ENCODE peak calls at places on chromosomes 6 and 20, in six cellular contexts. L, J, U, F, K and V are unnamed samples.

GRCh38 chr6:125140808-125141207 is 12.8 kb upstream of the TPD52L1 start:
- DNase-seq in L (no peak), J (no peak), U (no peak), F (no peak), K (no peak), V (no peak)

GRCh38 chr6:41578714-41579610 is 32.8 kb downstream of the FOXP4 start:
- DNase-seq in L (peak), J (no peak), U (peak), F (peak), K (no peak), V (no peak)

GRCh38 chr6:2381872-2382661 is 136.7 kb upstream of the GMDS start:
- DNase-seq in L (no peak), J (no peak), U (no peak), F (no peak), K (no peak), V (no peak)

GRCh38 chr20:10672579-10673127 is 1.1 kb downstream of the JAG1 start:
- DNase-seq in L (peak), J (peak), U (peak), F (peak), K (no peak), V (peak)

GRCh38 chr6:54335871-54336270 is 27.6 kb downstream of the TINAG start:
- DNase-seq in L (peak), J (peak), U (no peak), F (no peak), K (no peak), V (no peak)

GRCh38 chr20:37341632-37342031 is 4.3 kb upstream of the SRC start:
- DNase-seq in L (no peak), J (no peak), U (no peak), F (no peak), K (no peak), V (no peak)

GRCh38 chr6:33709605-33710295 is 1.8 kb downstream of the UQCC2 start:
- DNase-seq in L (no peak), J (no peak), U (no peak), F (no peak), K (no peak), V (no peak)

GRCh38 chr20:33450867-33451266 is 7.3 kb upstream of the SNTA1 start:
- DNase-seq in L (no peak), J (no peak), U (no peak), F (peak), K (no peak), V (no peak)

GRCh38 chr20:53856675-53857295 is 213.6 kb downstream of the BCAS1 start:
- DNase-seq in L (no peak), J (no peak), U (no peak), F (no peak), K (no peak), V (no peak)

GRCh38 chr6:40359808-40360207 is 227.4 kb downstream of the LRFN2 start:
- DNase-seq in L (no peak), J (no peak), U (peak), F (no peak), K (no peak), V (no peak)

GRCh38 chr6:33064723-33065122 is 8.7 kb downstream of the HLA-DPA1 start:
- DNase-seq in L (no peak), J (no peak), U (no peak), F (no peak), K (no peak), V (no peak)

GRCh38 chr20:59403261-59403961 is 103.0 kb downstream of the EDN3 start:
- DNase-seq in L (peak), J (no peak), U (peak), F (peak), K (no peak), V (peak)

GRCh38 chr20:3652646-3653596 is 10.3 kb downstream of the GFRA4 start:
- DNase-seq in L (no peak), J (no peak), U (no peak), F (peak), K (no peak), V (peak)

GRCh38 chr20:54194724-54195438 is 13.0 kb upstream of the PFDN4 start:
- DNase-seq in L (no peak), J (peak), U (no peak), F (no peak), K (no peak), V (no peak)

GRCh38 chr6:37696220-37696840 is 1.4 kb downstream of the MDGA1 start:
- DNase-seq in L (peak), J (no peak), U (peak), F (no peak), K (no peak), V (no peak)

DNA sequence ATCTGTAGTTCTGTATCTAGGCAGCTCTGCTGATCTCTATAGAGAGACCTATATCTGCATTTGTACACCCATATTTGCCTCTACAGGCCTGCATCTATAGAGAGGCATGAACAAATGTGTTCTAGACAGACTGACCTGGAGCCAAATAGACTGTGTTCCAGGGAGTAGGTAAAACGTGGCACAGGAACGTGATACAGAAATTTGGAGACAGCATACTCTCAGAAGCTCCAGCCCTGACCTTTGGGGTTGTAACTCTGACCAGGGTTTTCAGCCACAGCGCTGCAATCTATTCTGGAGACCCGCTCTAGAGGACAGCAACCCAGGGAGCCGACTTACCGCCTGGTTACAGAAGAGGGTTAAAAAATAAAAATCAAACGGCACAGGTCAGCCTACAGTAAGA is 983 bp downstream of the RBBP9 start:
- DNase-seq in L (peak), J (no peak), U (no peak), F (no peak), K (no peak), V (no peak)
- H3K4me3 ChIP-seq in L (peak), J (peak), U (peak), F (peak), K (peak), V (peak)

GRCh38 chr6:120378582-120379220 is 955.6 kb downstream of the TBC1D32 start:
- DNase-seq in L (peak), J (peak), U (no peak), F (peak), K (no peak), V (no peak)
- TF ChIP-seq CTCF in L (peak), J (peak), U (peak), F (peak), K (peak), V (peak)

GRCh38 chr6:87393026-87393622 is 14.6 kb upstream of the CFAP206 start:
- DNase-seq in L (peak), J (peak), U (no peak), F (peak), K (no peak), V (peak)

GRCh38 chr6:87401832-87402231 is 5.9 kb upstream of the CFAP206 start:
- DNase-seq in L (no peak), J (no peak), U (no peak), F (no peak), K (no peak), V (no peak)

GRCh38 chr6:87391334-87391733 is 16.4 kb upstream of the CFAP206 start:
- DNase-seq in L (peak), J (peak), U (no peak), F (peak), K (no peak), V (no peak)

GRCh38 chr6:87397656-87398055 is 10.1 kb upstream of the CFAP206 start:
- DNase-seq in L (peak), J (no peak), U (no peak), F (no peak), K (no peak), V (no peak)

GRCh38 chr6:87396595-87397392 is 11.0 kb upstream of the CFAP206 start:
- DNase-seq in L (no peak), J (no peak), U (no peak), F (peak), K (no peak), V (peak)
- TF ChIP-seq GABPA in L (no peak), J (no peak), U (no peak), F (no peak), K (no peak), V (no peak)

GRCh38 chr6:11196511-11197174 is 35.8 kb downstream of the NEDD9 start:
- DNase-seq in L (no peak), J (no peak), U (no peak), F (no peak), K (no peak), V (no peak)
- H3K4me3 ChIP-seq in L (no peak), J (no peak), U (peak), F (no peak), K (no peak), V (no peak)

GRCh38 chr20:19802492-19803158 is 44.6 kb downstream of the RIN2 start:
- DNase-seq in L (no peak), J (peak), U (no peak), F (no peak), K (no peak), V (no peak)
- TF ChIP-seq CTCF in L (peak), J (peak), U (peak), F (peak), K (peak), V (no peak)

GRCh38 chr6:151240861-151241642 is 1.3 kb downstream of the AKAP12 start:
- DNase-seq in L (peak), J (no peak), U (peak), F (no peak), K (no peak), V (no peak)

GRCh38 chr6:151236668-151237401 is 2.9 kb upstream of the AKAP12 start:
- DNase-seq in L (no peak), J (no peak), U (no peak), F (no peak), K (no peak), V (no peak)

GRCh38 chr6:151241853-151242252 is 2.1 kb downstream of the AKAP12 start:
- DNase-seq in L (no peak), J (no peak), U (no peak), F (no peak), K (no peak), V (no peak)

GRCh38 chr6:151240036-151240685 is 394 bp downstream of the AKAP12 start:
- DNase-seq in L (peak), J (no peak), U (peak), F (peak), K (no peak), V (no peak)

DNA sequence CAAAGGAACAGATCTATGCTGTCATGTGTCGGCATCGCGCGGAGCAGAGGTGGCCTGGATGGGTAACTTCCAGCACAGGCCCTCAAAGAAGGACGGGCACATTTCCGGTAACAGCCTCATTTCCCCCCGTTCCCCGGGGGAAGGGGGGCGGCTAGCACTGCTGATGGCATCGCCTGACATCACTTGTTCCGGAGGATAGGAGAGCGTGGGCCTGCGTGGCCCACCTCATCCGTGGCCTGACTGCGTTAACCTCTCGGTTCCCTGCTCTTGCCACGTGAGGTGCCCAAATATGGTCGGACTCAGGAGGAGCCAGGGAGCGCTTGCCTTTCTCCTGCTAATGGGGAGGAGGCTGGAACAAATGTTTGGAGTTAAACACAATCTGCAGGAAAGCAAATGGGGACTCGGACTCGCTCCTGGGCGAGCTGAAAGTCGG is at the start of gene AKAP12:
- DNase-seq in L (no peak), J (no peak), U (peak), F (no peak), K (no peak), V (no peak)
- TF ChIP-seq GABPA in L (no peak), J (no peak), U (no peak), F (no peak), K (no peak), V (no peak)

DNA sequence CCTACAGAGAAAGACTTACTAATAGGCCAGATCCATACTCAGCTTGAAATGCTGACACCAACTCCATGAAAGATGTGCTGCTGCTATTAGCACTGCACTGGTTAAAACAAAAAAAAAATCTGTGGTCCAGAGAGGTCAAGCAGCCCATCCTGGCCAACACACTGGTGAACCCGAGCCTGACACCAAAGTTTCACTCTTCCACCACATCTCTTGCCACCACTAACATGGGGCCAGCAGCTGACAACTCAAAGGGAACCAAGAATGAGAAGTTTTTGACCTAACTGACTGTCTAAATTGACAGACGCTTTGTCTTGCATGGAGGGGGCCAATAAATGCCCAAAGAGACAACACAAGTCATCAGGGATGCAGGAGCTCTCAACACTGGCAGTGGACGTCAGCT is 5.4 kb downstream of the CLIC5 start:
- DNase-seq in L (no peak), J (no peak), U (no peak), F (no peak), K (no peak), V (no peak)
- H3K4me3 ChIP-seq in L (no peak), J (no peak), U (no peak), F (no peak), K (no peak), V (no peak)

GRCh38 chr6:56037587-56037986 is 162.2 kb upstream of the BMP5 start:
- DNase-seq in L (no peak), J (no peak), U (no peak), F (no peak), K (no peak), V (no peak)
- TF ChIP-seq CTCF in L (peak), J (no peak), U (no peak), F (no peak), K (no peak), V (no peak)